ENCODE peak calls at places on chromosomes 12 and 14, in nine cellular contexts. G is cardiac fibroblast, O is H4, K is neural crest cell, H is left cardiac atrium, P is Right ventricle myocardium inferior, V is T-helper 1 cell, A is NB4, T is endothelial cell. N is an unnamed sample.

GRCh38 chr14:58077621-58078020 is 74.4 kb downstream of the ARMH4 start:
- DNase-seq in G (peak; percentile 32), O (no peak), K (no peak), H (no peak), P (no peak), V (no peak), A (no peak), T (no peak), N (peak; percentile 22)

GRCh38 chr12:39235990-39236767 is 206.7 kb downstream of the KIF21A start:
- DNase-seq in G (peak; percentile 51), O (peak; percentile 73), K (no peak), H (no peak), P (no peak), V (no peak), A (peak; percentile 7), T (no peak), N (peak; percentile 25)

GRCh38 chr12:10540776-10541205 is 35.1 kb downstream of the EIF2S3B start:
- DNase-seq in G (peak; percentile 86), O (no peak), K (no peak), H (no peak), P (no peak), V (no peak), A (no peak), T (no peak), N (peak; percentile 89)

GRCh38 chr14:55398679-55399078 is 13.0 kb downstream of the ATG14 start:
- DNase-seq in G (peak; percentile 98), O (peak; percentile 91), K (no peak), H (no peak), P (no peak), V (no peak), A (peak; percentile 11), T (no peak), N (peak; percentile 98)

GRCh38 chr14:61569783-61570182 is 125.5 kb upstream of the HIF1A start:
- DNase-seq in G (peak; percentile 98), O (peak; percentile 95), K (no peak), H (peak; percentile 66), P (peak; percentile 84), V (no peak), A (peak; percentile 98), T (no peak), N (peak; percentile 96)

GRCh38 chr14:74955229-74955999 is at the start of gene PGF:
- DNase-seq in G (peak; percentile 44), O (peak; percentile 24), K (peak; percentile 51), H (peak; percentile 73), P (peak; percentile 84), V (no peak), A (peak; percentile 38), T (peak; percentile 68), N (peak; percentile 18)

GRCh38 chr14:35399083-35399807 is 5.3 kb downstream of the NFKBIA start:
- DNase-seq in G (peak; percentile 41), O (no peak), K (no peak), H (peak; percentile 45), P (no peak), V (no peak), A (no peak), T (no peak), N (no peak)

GRCh38 chr14:50714452-50715073 is 46.5 kb upstream of the SAV1 start:
- DNase-seq in G (peak; percentile 69), O (peak; percentile 34), K (no peak), H (no peak), P (no peak), V (no peak), A (peak; percentile 51), T (peak; percentile 17), N (peak; percentile 61)

GRCh38 chr14:52369305-52369781 is 55.2 kb downstream of the PTGER2 start:
- DNase-seq in G (peak; percentile 90), O (no peak), K (no peak), H (peak; percentile 38), P (peak; percentile 56), V (no peak), A (no peak), T (no peak), N (peak; percentile 83)

GRCh38 chr14:91806716-91807115 is 60.6 kb downstream of the TC2N start:
- DNase-seq in G (no peak), O (no peak), K (no peak), H (no peak), P (no peak), V (no peak), A (no peak), T (no peak), N (no peak)

GRCh38 chr12:79250955-79251354 is 386.4 kb downstream of the SYT1 start:
- DNase-seq in G (peak; percentile 3), O (no peak), K (no peak), H (no peak), P (no peak), V (no peak), A (no peak), T (no peak), N (no peak)

GRCh38 chr14:85415015-85415712 is 114.8 kb upstream of the FLRT2 start:
- DNase-seq in G (peak; percentile 99), O (peak; percentile 80), K (no peak), H (peak; percentile 65), P (no peak), V (no peak), A (no peak), T (no peak), N (peak; percentile 99)

GRCh38 chr12:76810690-76811434 is 46.9 kb downstream of the ZDHHC17 start:
- DNase-seq in G (no peak), O (no peak), K (no peak), H (no peak), P (no peak), V (no peak), A (no peak), T (no peak), N (no peak)

GRCh38 chr12:8890313-8891084 is 23.8 kb upstream of the PHC1 start:
- DNase-seq in G (peak; percentile 61), O (peak; percentile 25), K (peak; percentile 76), H (peak; percentile 37), P (no peak), V (peak; percentile 42), A (peak; percentile 57), T (peak; percentile 75), N (peak; percentile 37)

GRCh38 chr12:132318135-132318534 is 11.3 kb downstream of the GALNT9 start:
- DNase-seq in G (no peak), O (no peak), K (no peak), H (peak; percentile 11), P (no peak), V (no peak), A (no peak), T (no peak), N (no peak)

GRCh38 chr14:35368583-35368982 is 36.0 kb downstream of the NFKBIA start:
- DNase-seq in G (no peak), O (no peak), K (no peak), H (no peak), P (no peak), V (no peak), A (no peak), T (no peak), N (no peak)

GRCh38 chr12:6165418-6165817 is 34.8 kb upstream of the CD9 start:
- DNase-seq in G (no peak), O (no peak), K (no peak), H (no peak), P (no peak), V (no peak), A (no peak), T (no peak), N (peak; percentile 19)

GRCh38 chr14:54776361-54777001 is 126.1 kb downstream of the GCH1 start:
- DNase-seq in G (peak; percentile 56), O (peak; percentile 38), K (no peak), H (peak; percentile 44), P (peak; percentile 87), V (no peak), A (peak; percentile 85), T (no peak), N (peak; percentile 28)

GRCh38 chr14:99191663-99192621 is 80.1 kb downstream of the BCL11B start:
- DNase-seq in G (peak; percentile 55), O (peak; percentile 73), K (no peak), H (peak; percentile 71), P (peak; percentile 59), V (no peak), A (no peak), T (no peak), N (peak; percentile 46)

GRCh38 chr12:57248934-57249742 is 1.8 kb downstream of the STAC3 start:
- DNase-seq in G (no peak), O (no peak), K (no peak), H (no peak), P (peak; percentile 73), V (no peak), A (peak; percentile 94), T (no peak), N (peak; percentile 19)

GRCh38 chr12:29374913-29375312 is 6.1 kb downstream of the ERGIC2 start:
- DNase-seq in G (no peak), O (no peak), K (no peak), H (no peak), P (no peak), V (no peak), A (no peak), T (no peak), N (no peak)

GRCh38 chr12:124871297-124871696 is 7.6 kb upstream of the SCARB1 start:
- DNase-seq in G (no peak), O (no peak), K (no peak), H (no peak), P (no peak), V (no peak), A (no peak), T (no peak), N (no peak)

GRCh38 chr12:94623161-94623920 is 27.0 kb downstream of the TMCC3 start:
- DNase-seq in G (no peak), O (no peak), K (no peak), H (no peak), P (no peak), V (no peak), A (no peak), T (no peak), N (no peak)

GRCh38 chr12:40208707-40209106 is 16.1 kb upstream of the LRRK2 start:
- DNase-seq in G (no peak), O (no peak), K (no peak), H (no peak), P (peak; percentile 72), V (no peak), A (peak; percentile 78), T (no peak), N (no peak)

GRCh38 chr12:29082522-29082921 is 66.6 kb upstream of the FAR2 start:
- DNase-seq in G (no peak), O (no peak), K (no peak), H (no peak), P (no peak), V (no peak), A (no peak), T (no peak), N (peak; percentile 65)

GRCh38 chr14:87161502-87161901 is 831.5 kb downstream of the GALC start:
- DNase-seq in G (no peak), O (no peak), K (no peak), H (no peak), P (no peak), V (no peak), A (no peak), T (no peak), N (no peak)

GRCh38 chr12:13046914-13047472 is 2.8 kb downstream of the FAM234B start:
- DNase-seq in G (no peak), O (no peak), K (no peak), H (no peak), P (no peak), V (no peak), A (no peak), T (no peak), N (no peak)

GRCh38 chr12:118061876-118062791 is 1.2 kb upstream of the WSB2 start:
- DNase-seq in G (peak; percentile 63), O (no peak), K (no peak), H (peak; percentile 45), P (no peak), V (no peak), A (peak; percentile 22), T (peak; percentile 46), N (peak; percentile 64)

GRCh38 chr14:54902521-54903420 is at the start of gene GCH1:
- DNase-seq in G (peak; percentile 43), O (peak; percentile 38), K (peak; percentile 69), H (peak; percentile 72), P (peak; percentile 83), V (peak; percentile 70), A (peak; percentile 70), T (peak; percentile 88), N (no peak)

GRCh38 chr14:66974397-66975025 is 214.7 kb upstream of the GARIN2 start:
- DNase-seq in G (peak; percentile 69), O (no peak), K (no peak), H (no peak), P (no peak), V (no peak), A (no peak), T (no peak), N (peak; percentile 4)

GRCh38 chr12:56931474-56931978 is 2.7 kb downstream of the SDR9C7 start:
- DNase-seq in G (peak; percentile 82), O (peak; percentile 44), K (peak; percentile 16), H (no peak), P (no peak), V (no peak), A (peak; percentile 93), T (no peak), N (peak; percentile 53)

N was measured in fibroblast of mammary gland.